ENCODE peak calls at places on chromosome 21, in nine cellular contexts. F is CD4-positive, alpha-beta T cell; A is activated T-helper 2 cell treated with anti-CD3 and anti-CD28 coated beads, Interferon-gamma antibody, Interleukin-2, Interleukin-4, amounts not matched to agents 10 μg/mL and 5 μg/mL and 100 μg/mL, durations not matched to agents 14 hours and 24 hours and 36 hours; K is ELR; M is fibroblast of the aortic adventitia; G is naive thymus-derived CD8-positive, alpha-beta T cell; Z is NCI-H446; C is fibroblast of lung; Y is endothelial cell. W is an unnamed sample.

GRCh38 chr21:42454791-42455190 is 41.2 kb downstream of the RSPH1 start:
- DNase-seq in F (no peak), A (no peak), K (no peak), M (no peak), G (no peak), Z (no peak), C (no peak), Y (no peak), W (no peak)

GRCh38 chr21:46120301-46121285 is 22.7 kb downstream of the COL6A2 start:
- DNase-seq in F (no peak), A (no peak), K (no peak), M (no peak), G (no peak), Z (no peak), C (no peak), Y (no peak), W (no peak)

GRCh38 chr21:26405735-26406361 is 167.2 kb downstream of the CYYR1 start:
- DNase-seq in F (no peak), A (peak; percentile 11), K (peak; percentile 88), M (peak; percentile 79), G (no peak), Z (peak; percentile 13), C (peak; percentile 75), Y (no peak), W (no peak)

GRCh38 chr21:42567181-42567560 is 53.5 kb downstream of the SLC37A1 start:
- DNase-seq in F (no peak), A (no peak), K (no peak), M (no peak), G (no peak), Z (no peak), C (no peak), Y (no peak), W (no peak)

GRCh38 chr21:14737922-14738321 is 191.8 kb upstream of the SAMSN1 start:
- DNase-seq in F (peak; percentile 26), A (peak; percentile 25), K (peak; percentile 52), M (peak; percentile 78), G (peak; percentile 72), Z (peak; percentile 46), C (peak; percentile 19), Y (peak; percentile 7), W (peak; percentile 2)

GRCh38 chr21:18608226-18608625 is 204.6 kb upstream of the TMPRSS15 start:
- DNase-seq in F (no peak), A (no peak), K (no peak), M (no peak), G (no peak), Z (peak; percentile 61), C (no peak), Y (no peak), W (no peak)

GRCh38 chr21:42336065-42336464 is 14.7 kb downstream of the TFF2 start:
- DNase-seq in F (no peak), A (no peak), K (no peak), M (no peak), G (no peak), Z (no peak), C (peak; percentile 1), Y (no peak), W (no peak)

GRCh38 chr21:44711327-44712202 is at the start of gene TSPEAR:
- DNase-seq in F (no peak), A (no peak), K (no peak), M (no peak), G (no peak), Z (no peak), C (no peak), Y (no peak), W (no peak)

GRCh38 chr21:31554511-31555022 is 104.9 kb upstream of the SOD1 start:
- DNase-seq in F (peak; percentile 15), A (peak; percentile 18), K (peak; percentile 52), M (peak; percentile 16), G (no peak), Z (no peak), C (no peak), Y (peak; percentile 44), W (no peak)

GRCh38 chr21:23534833-23535232 is 2072.4 kb downstream of the MRPL39 start:
- DNase-seq in F (no peak), A (no peak), K (no peak), M (no peak), G (no peak), Z (no peak), C (no peak), Y (no peak), W (no peak)

GRCh38 chr21:42081931-42082381 is 10.8 kb downstream of the UMODL1 start:
- DNase-seq in F (no peak), A (no peak), K (no peak), M (no peak), G (no peak), Z (no peak), C (no peak), Y (no peak), W (no peak)

GRCh38 chr21:29499734-29500343 is 201.1 kb downstream of the BACH1 start:
- DNase-seq in F (no peak), A (no peak), K (peak; percentile 71), M (no peak), G (no peak), Z (peak; percentile 23), C (peak; percentile 43), Y (peak; percentile 10), W (no peak)

GRCh38 chr21:25862112-25862511 is 127.3 kb downstream of the GABPA start:
- DNase-seq in F (no peak), A (no peak), K (no peak), M (no peak), G (no peak), Z (no peak), C (no peak), Y (no peak), W (no peak)